ENCODE peak calls at places on chromosomes 4 and X, in eight cellular contexts. S, G, Q, P, E, U, Y and B are unnamed samples.
A peak's percentile ranks its signal among the peaks of the same experiment; 100 is the strongest.

GRCh38 chr4:154736774-154737173 is 7.0 kb upstream of the LRAT start:
- DNase-seq in S (no peak), Y (no peak), U (no peak), Q (no peak), E (no peak), P (no peak), G (no peak), B (no peak)

GRCh38 chr4:5747746-5748365 is 36.9 kb downstream of the EVC start:
- DNase-seq in G (no peak), U (no peak), Q (no peak), S (no peak), E (no peak), P (no peak), Y (no peak), B (no peak)

GRCh38 chrX:2819345-2820130 is 9.2 kb upstream of the GYG2 start:
- DNase-seq in Q (no peak), S (no peak), Y (peak; percentile 23), U (peak; percentile 14), P (no peak), E (no peak), G (no peak), B (no peak)

GRCh38 chr4:151184523-151185458 is 85.4 kb downstream of the RPS3A start:
- DNase-seq in S (peak; percentile 44), P (no peak), Q (no peak), G (no peak), Y (no peak), U (no peak), E (no peak), B (no peak)

GRCh38 chrX:39331062-39331704 is 529.9 kb downstream of the MID1IP1 start:
- DNase-seq in U (no peak), Y (no peak), Q (peak; percentile 51), P (no peak), E (no peak), S (no peak), G (no peak), B (no peak)

GRCh38 chr4:152936446-152937279 is 540 bp downstream of the FHDC1 start:
- DNase-seq in U (peak; percentile 4), G (peak; percentile 57), Q (peak; percentile 21), S (no peak), E (peak; percentile 39), P (peak; percentile 44), Y (no peak), B (peak; percentile 23)

GRCh38 chrX:15616531-15616930 is 15.8 kb upstream of the ACE2 start:
- DNase-seq in Y (no peak), U (no peak), P (no peak), E (no peak), Q (no peak), S (no peak), G (peak; percentile 48), B (no peak)

GRCh38 chrX:131577999-131578734 is 34.3 kb downstream of the OR13H1 start:
- DNase-seq in U (no peak), S (no peak), E (no peak), Y (no peak), P (no peak), G (no peak), Q (no peak), B (no peak)

GRCh38 chrX:53184836-53185235 is 40.2 kb downstream of the KDM5C start:
- DNase-seq in Q (no peak), E (no peak), P (no peak), Y (no peak), S (no peak), G (no peak), U (no peak), B (no peak)

GRCh38 chrX:84709987-84710386 is 207.7 kb upstream of the HDX start:
- DNase-seq in U (no peak), Y (no peak), E (no peak), G (no peak), S (no peak), P (no peak), Q (no peak), B (no peak)

GRCh38 chr4:95693594-95693993 is 144.8 kb upstream of the UNC5C start:
- DNase-seq in U (no peak), E (no peak), P (no peak), Q (no peak), Y (peak; percentile 4), G (no peak), S (peak; percentile 15), B (no peak)

GRCh38 chr4:73725499-73725898 is 14.9 kb upstream of the CXCL8 start:
- DNase-seq in G (no peak), Q (no peak), E (no peak), Y (no peak), U (no peak), S (no peak), P (no peak), B (no peak)

GRCh38 chrX:111349934-111350333 is 62.1 kb downstream of the DCX start:
- DNase-seq in E (no peak), S (no peak), Y (no peak), G (no peak), U (no peak), P (no peak), Q (no peak), B (no peak)

GRCh38 chr4:107666134-107666533 is 53.9 kb downstream of the PAPSS1 start:
- DNase-seq in U (no peak), E (no peak), Y (peak; percentile 8), S (no peak), Q (no peak), P (no peak), G (no peak), B (no peak)

GRCh38 chrX:9310596-9310995 is 154.3 kb upstream of the TBL1X start:
- DNase-seq in Y (no peak), Q (no peak), E (no peak), U (no peak), G (no peak), P (no peak), S (no peak), B (no peak)

GRCh38 chr4:114272226-114272625 is 292.8 kb upstream of the ARSJ start:
- DNase-seq in G (no peak), P (no peak), E (no peak), Y (no peak), Q (no peak), S (peak; percentile 40), U (no peak), B (no peak)

GRCh38 chrX:118702741-118703140 is 24.7 kb upstream of the IL13RA1 start:
- DNase-seq in Q (no peak), S (peak; percentile 49), G (no peak), P (no peak), E (no peak), U (no peak), Y (no peak), B (no peak)

GRCh38 chrX:19566359-19567141 is 51.2 kb upstream of the MAP3K15 start:
- DNase-seq in S (no peak), P (no peak), Y (peak; percentile 87), Q (peak; percentile 38), E (no peak), G (no peak), U (no peak), B (no peak)